ENCODE peak calls at places on chromosome 15, in nine cellular contexts. X, Z, C, T, S, L, A, J and I are unnamed samples.

GRCh38 chr15:85620321-85621044 is 174.2 kb downstream of the KLHL25 start:
- DNase-seq in A (no peak), J (no peak), S (no peak), Z (no peak), C (peak; percentile 82), X (peak; percentile 80), L (peak; percentile 52), T (no peak), I (no peak)

GRCh38 chr15:27817258-27817657 is 281.9 kb downstream of the OCA2 start:
- DNase-seq in L (no peak), A (no peak), C (no peak), S (no peak), T (no peak), J (no peak), X (no peak), Z (no peak), I (no peak)

GRCh38 chr15:61083081-61083780 is 145.9 kb downstream of the RORA start:
- DNase-seq in A (no peak), C (no peak), T (no peak), S (no peak), J (no peak), X (no peak), Z (no peak), L (no peak), I (no peak)

GRCh38 chr15:79644091-79644490 is 212.0 kb downstream of the MINAR1 start:
- DNase-seq in S (no peak), L (no peak), C (peak; percentile 65), T (no peak), A (no peak), Z (no peak), J (no peak), X (peak; percentile 59), I (no peak)

GRCh38 chr15:66622677-66623076 is 56.9 kb upstream of the LCTL start:
- DNase-seq in X (peak; percentile 30), A (no peak), Z (no peak), J (no peak), L (no peak), C (no peak), S (no peak), T (no peak), I (no peak)

GRCh38 chr15:95715919-95716318 is 614.6 kb upstream of the NR2F2 start:
- DNase-seq in T (no peak), C (no peak), S (no peak), A (no peak), L (no peak), Z (no peak), J (no peak), X (no peak), I (no peak)

GRCh38 chr15:71752604-71753289 is 57.6 kb upstream of the NR2E3 start:
- DNase-seq in A (peak; percentile 49), S (no peak), L (peak; percentile 60), T (no peak), C (peak; percentile 95), J (no peak), Z (no peak), X (peak; percentile 92), I (peak; percentile 62)

GRCh38 chr15:90869601-90870353 is 1.4 kb downstream of the FURIN start:
- DNase-seq in L (peak; percentile 48), J (no peak), X (peak; percentile 89), C (peak; percentile 94), T (peak; percentile 90), S (peak; percentile 71), Z (peak; percentile 41), A (no peak), I (no peak)

GRCh38 chr15:42094512-42094963 is at the start of gene PLA2G4D:
- DNase-seq in S (no peak), X (no peak), T (peak; percentile 77), C (no peak), A (no peak), Z (no peak), J (no peak), L (no peak), I (no peak)
- TF ChIP-seq CTCF in S (no peak), X (no peak), T (no peak), C (no peak), A (no peak), Z (no peak), J (no peak), L (no peak), I (no peak)

DNA sequence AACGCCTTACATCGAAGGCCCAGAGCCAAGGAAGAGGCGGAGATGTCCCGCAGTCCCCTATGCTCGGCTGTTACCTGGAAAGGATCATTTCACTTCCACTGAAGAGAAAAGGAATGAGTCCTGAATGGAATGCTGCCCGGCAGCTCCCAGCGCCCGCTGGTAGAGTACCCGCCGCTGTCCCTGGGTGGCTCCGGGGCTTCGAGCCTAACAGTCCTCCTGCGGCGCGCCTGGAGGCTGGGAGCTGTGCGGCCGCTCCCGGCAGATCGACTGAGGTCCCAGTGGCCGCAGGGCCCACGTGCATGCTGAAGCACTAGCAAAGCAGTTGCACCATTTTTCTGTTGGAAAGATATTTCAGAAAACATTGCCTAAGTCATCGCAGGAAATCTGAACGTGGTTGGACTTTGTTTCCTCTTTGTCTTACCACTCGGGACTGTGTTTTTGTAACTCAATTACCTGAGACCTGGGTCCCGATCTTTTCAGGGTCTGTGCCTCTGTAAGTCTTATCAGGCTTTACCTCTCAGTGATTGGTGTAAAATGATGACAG is 984 bp downstream of the RNU6-1 start:
- DNase-seq in S (peak; percentile 74), L (peak; percentile 79), Z (peak; percentile 54), T (peak; percentile 93), X (peak; percentile 69), C (peak; percentile 53), A (peak; percentile 60), J (no peak), I (peak; percentile 44)
- TF ChIP-seq CTCF in S (peak; percentile 11), L (peak; percentile 1), Z (no peak), T (peak; percentile 12), X (no peak), C (no peak), A (no peak), J (no peak), I (no peak)

DNA sequence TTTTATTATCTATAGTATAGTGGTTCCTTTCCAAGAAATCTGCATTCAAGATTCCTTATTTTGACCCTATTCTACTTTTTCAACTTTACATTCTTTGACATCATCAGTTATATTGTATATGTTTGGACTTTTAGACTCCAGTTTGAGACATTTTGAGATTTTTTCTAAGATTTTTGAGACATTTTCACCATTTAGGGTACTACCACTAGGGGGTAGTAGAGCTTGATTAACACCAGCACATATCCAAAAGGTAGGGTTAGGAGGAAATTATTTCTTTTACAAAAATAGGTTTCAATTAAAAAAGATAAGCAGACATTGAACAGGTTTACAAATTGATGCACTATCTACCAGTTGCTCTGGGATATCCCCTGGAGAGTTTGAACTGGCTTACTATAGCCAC is 262.5 kb downstream of the SCAPER start:
- DNase-seq in X (no peak), C (peak; percentile 3), L (no peak), A (no peak), Z (no peak), J (no peak), T (no peak), S (no peak), I (no peak)
- TF ChIP-seq CTCF in X (peak; percentile 24), C (peak; percentile 23), L (no peak), A (no peak), Z (no peak), J (no peak), T (no peak), S (peak; percentile 43), I (peak; percentile 25)

GRCh38 chr15:65101891-65102708 is 12.9 kb downstream of the UBAP1L start:
- DNase-seq in J (no peak), T (no peak), S (no peak), Z (no peak), L (no peak), C (no peak), X (no peak), A (no peak), I (no peak)
- TF ChIP-seq CTCF in J (no peak), T (no peak), S (no peak), Z (no peak), L (no peak), C (no peak), X (no peak), A (peak; percentile 4), I (no peak)

GRCh38 chr15:57506422-57506821 is 85.3 kb upstream of the MYZAP start:
- DNase-seq in L (no peak), A (no peak), Z (no peak), J (no peak), C (no peak), X (no peak), S (no peak), T (no peak), I (no peak)
- TF ChIP-seq CTCF in L (no peak), A (no peak), Z (no peak), J (no peak), C (peak; percentile 20), X (peak; percentile 26), S (no peak), T (no peak), I (no peak)

GRCh38 chr15:39315200-39315599 is 265.7 kb upstream of the THBS1 start:
- DNase-seq in X (no peak), C (no peak), L (no peak), J (no peak), T (no peak), A (no peak), S (no peak), Z (no peak), I (no peak)

GRCh38 chr15:39313467-39313866 is 267.4 kb upstream of the THBS1 start:
- DNase-seq in C (no peak), T (no peak), L (no peak), X (no peak), A (no peak), Z (no peak), J (no peak), S (no peak), I (no peak)

GRCh38 chr15:39310633-39311032 is 270.2 kb upstream of the THBS1 start:
- DNase-seq in Z (no peak), L (no peak), A (no peak), C (no peak), S (no peak), X (no peak), T (no peak), J (no peak), I (no peak)

GRCh38 chr15:39313881-39314280 is 267.0 kb upstream of the THBS1 start:
- DNase-seq in C (no peak), J (no peak), L (no peak), A (no peak), T (no peak), X (no peak), Z (no peak), S (no peak), I (no peak)

GRCh38 chr15:39312984-39313383 is 267.9 kb upstream of the THBS1 start:
- DNase-seq in J (no peak), S (peak; percentile 53), T (no peak), L (peak; percentile 43), A (peak; percentile 4), X (peak; percentile 39), Z (no peak), C (peak; percentile 39), I (peak; percentile 10)
- TF ChIP-seq CTCF in J (no peak), S (peak; percentile 20), T (no peak), L (peak; percentile 8), A (no peak), X (peak; percentile 1), Z (no peak), C (no peak), I (peak; percentile 39)

DNA sequence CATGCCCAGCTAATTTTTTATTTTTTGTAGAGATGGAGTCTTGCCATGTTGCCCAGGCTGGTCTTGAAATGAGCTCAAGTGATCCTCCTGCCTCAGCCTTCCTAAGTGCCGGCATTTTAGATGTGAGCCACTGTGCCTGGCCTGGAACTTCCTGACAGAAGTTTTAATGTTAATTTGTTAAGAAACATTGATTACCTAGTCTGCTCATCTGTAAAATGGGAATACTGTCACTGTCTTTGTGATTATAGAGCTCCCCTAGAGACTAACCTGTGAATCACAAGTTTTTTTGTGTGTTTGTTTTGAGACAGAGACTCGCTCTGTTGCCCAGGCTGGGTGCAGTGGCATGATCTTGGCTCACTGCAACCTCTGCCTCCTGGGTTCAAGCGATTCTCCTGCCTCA is 4.3 kb upstream of the EIF3J start:
- DNase-seq in X (no peak), C (no peak), A (no peak), L (no peak), T (no peak), Z (no peak), J (no peak), S (no peak), I (no peak)
- TF ChIP-seq CTCF in X (no peak), C (peak; percentile 5), A (no peak), L (no peak), T (no peak), Z (no peak), J (no peak), S (no peak), I (peak; percentile 25)